ENCODE peak calls at places on chromosome 14, in six cellular contexts. E, J, S, M, Q and W are unnamed samples.

GRCh38 chr14:89801128-89801527 is 153.4 kb downstream of the EFCAB11 start:
- DNase-seq in E (no peak), J (peak; percentile 47), S (no peak), M (no peak), Q (no peak), W (no peak)

GRCh38 chr14:106619618-106620017 is 1093.2 kb downstream of the TMEM121 start:
- DNase-seq in E (no peak), J (no peak), S (no peak), M (no peak), Q (no peak), W (no peak)

GRCh38 chr14:101707285-101707842 is 54.1 kb upstream of the PPP2R5C start:
- DNase-seq in E (no peak), J (peak; percentile 89), S (peak; percentile 77), M (peak; percentile 52), Q (peak; percentile 49), W (no peak)

GRCh38 chr14:28831126-28831525 is 64.5 kb downstream of the FOXG1 start:
- DNase-seq in E (no peak), J (no peak), S (no peak), M (peak; percentile 34), Q (no peak), W (no peak)

GRCh38 chr14:101460521-101460920 is 100.8 kb upstream of the DIO3 start:
- DNase-seq in E (no peak), J (no peak), S (no peak), M (no peak), Q (no peak), W (no peak)

GRCh38 chr14:72753879-72754400 is 140.0 kb downstream of the DPF3 start:
- DNase-seq in E (no peak), J (no peak), S (no peak), M (no peak), Q (no peak), W (no peak)

GRCh38 chr14:101369916-101370592 is 191.2 kb upstream of the DIO3 start:
- DNase-seq in E (no peak), J (no peak), S (no peak), M (no peak), Q (no peak), W (no peak)

GRCh38 chr14:52961060-52961639 is 10.3 kb upstream of the FERMT2 start:
- DNase-seq in E (no peak), J (peak; percentile 88), S (no peak), M (no peak), Q (peak; percentile 37), W (peak; percentile 49)

GRCh38 chr14:65151329-65152010 is 49.2 kb upstream of the MAX start:
- DNase-seq in E (no peak), J (no peak), S (no peak), M (no peak), Q (no peak), W (no peak)

GRCh38 chr14:22526210-22526609 is 62.8 kb downstream of the DAD1 start:
- DNase-seq in E (no peak), J (no peak), S (no peak), M (no peak), Q (no peak), W (no peak)
- H3K27ac ChIP-seq in E (no peak overlapping the region), J (no peak overlapping the region), S (no peak overlapping the region), M (no peak overlapping the region), Q (peak overlapping the region; percentile 33), W (no peak overlapping the region)

GRCh38 chr14:100065161-100065871 is at the start of gene EVL:
- DNase-seq in E (no peak), J (no peak), S (no peak), M (no peak), Q (peak; percentile 48), W (no peak)

GRCh38 chr14:100059433-100059781 is 5.8 kb upstream of the EVL start:
- DNase-seq in E (no peak), J (peak; percentile 94), S (no peak), M (no peak), Q (no peak), W (no peak)

GRCh38 chr14:100063314-100063941 is 1.8 kb upstream of the EVL start:
- DNase-seq in E (no peak), J (no peak), S (no peak), M (no peak), Q (no peak), W (no peak)

GRCh38 chr14:100060766-100061165 is 4.5 kb upstream of the EVL start:
- DNase-seq in E (no peak), J (no peak), S (no peak), M (no peak), Q (no peak), W (no peak)

DNA sequence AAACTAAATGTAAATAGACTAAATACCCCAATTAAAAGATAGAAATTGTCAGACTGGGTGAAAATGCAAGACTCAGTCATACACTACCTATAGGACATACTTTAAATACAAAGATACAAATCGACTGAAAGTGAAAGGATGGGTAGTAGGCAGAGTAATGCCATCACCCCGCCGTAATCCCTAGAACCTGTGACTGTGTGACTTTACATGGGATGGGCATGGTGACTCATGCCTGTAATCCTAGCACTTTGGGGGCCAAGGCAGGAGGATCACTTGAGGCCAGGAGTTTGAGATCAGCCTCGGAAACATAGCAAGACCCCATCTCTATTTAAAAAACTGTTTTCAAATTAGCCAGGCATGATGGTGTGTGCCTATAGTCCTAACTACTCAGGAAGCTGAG is 2.6 kb upstream of the EVL start:
- DNase-seq in E (no peak), J (no peak), S (no peak), M (no peak), Q (no peak), W (no peak)
- H3K27ac ChIP-seq in E (no peak overlapping the region), J (no peak overlapping the region), S (no peak overlapping the region), M (no peak overlapping the region), Q (no peak overlapping the region), W (no peak overlapping the region)

DNA sequence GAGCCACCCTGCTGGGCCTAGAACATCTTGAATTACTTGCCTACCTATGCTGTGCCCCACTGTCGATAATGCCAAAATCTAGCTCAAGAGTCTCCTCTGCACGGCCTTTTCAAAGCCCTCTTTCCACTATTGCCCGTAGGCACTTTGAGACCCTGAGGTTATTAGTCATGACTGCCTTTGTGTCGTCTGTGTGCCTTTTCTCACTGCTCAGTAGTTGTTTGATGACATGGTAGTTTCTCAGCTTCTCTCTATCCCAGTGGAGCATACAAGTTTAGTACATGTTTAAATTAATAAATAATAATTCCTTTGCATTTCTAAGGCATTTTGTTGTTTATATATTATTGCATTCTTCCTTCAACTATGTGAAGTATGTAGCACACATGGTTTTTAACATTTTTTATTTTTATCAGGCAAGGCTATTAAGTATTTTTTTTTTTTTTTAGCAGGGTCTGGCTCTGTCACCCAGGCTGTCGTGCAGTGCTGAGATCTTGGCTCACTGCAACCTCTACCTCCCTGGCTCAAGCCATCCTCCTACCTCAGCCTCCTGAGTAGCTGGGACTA is 458.1 kb downstream of the PCNX1 start:
- DNase-seq in E (no peak), J (no peak), S (no peak), M (no peak), Q (no peak), W (no peak)
- H3K27ac ChIP-seq in E (peak overlapping the region; percentile 38), J (no peak overlapping the region), S (no peak overlapping the region), M (no peak overlapping the region), Q (no peak overlapping the region), W (peak overlapping the region; percentile 65)

DNA sequence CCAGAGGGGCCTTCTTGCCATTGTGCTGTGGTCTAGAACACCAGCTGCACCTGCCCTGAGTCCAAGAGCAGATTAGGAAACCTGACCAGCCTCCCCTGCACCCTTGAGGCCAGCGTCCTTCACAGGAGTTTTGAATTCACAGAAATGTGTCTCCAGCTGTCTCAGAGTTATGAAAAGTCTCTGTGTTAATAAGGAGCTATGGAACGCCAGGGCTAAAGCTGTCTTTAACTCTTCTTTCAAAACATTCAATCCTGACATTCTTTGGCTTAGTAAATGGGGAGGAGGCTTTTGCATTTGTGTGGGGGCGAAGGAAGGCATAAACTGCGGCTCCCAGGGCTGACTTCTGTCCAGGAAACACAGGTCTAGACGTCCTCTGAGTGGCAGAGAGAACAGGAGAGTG is 102.3 kb downstream of the ARF6 start:
- DNase-seq in E (no peak), J (no peak), S (no peak), M (no peak), Q (no peak), W (no peak)
- H3K27ac ChIP-seq in E (no peak overlapping the region), J (no peak overlapping the region), S (no peak overlapping the region), M (no peak overlapping the region), Q (no peak overlapping the region), W (no peak overlapping the region)

GRCh38 chr14:20799955-20800544 is 2.6 kb downstream of the RNASE1 start:
- DNase-seq in E (no peak), J (peak; percentile 5), S (no peak), M (peak; percentile 45), Q (no peak), W (peak; percentile 56)
- H3K27ac ChIP-seq in E (peak overlapping the region; percentile 31), J (no peak overlapping the region), S (no peak overlapping the region), M (peak overlapping the region; percentile 97), Q (peak overlapping the region; percentile 73), W (no peak overlapping the region)

GRCh38 chr14:36773558-36773957 is 111.9 kb downstream of the PAX9 start:
- DNase-seq in E (no peak), J (peak; percentile 66), S (no peak), M (no peak), Q (no peak), W (no peak)
- H3K27ac ChIP-seq in E (no peak overlapping the region), J (no peak overlapping the region), S (no peak overlapping the region), M (no peak overlapping the region), Q (no peak overlapping the region), W (no peak overlapping the region)

GRCh38 chr14:68509188-68509953 is 283.5 kb downstream of the ZFP36L1 start:
- DNase-seq in E (no peak), J (no peak), S (no peak), M (no peak), Q (no peak), W (no peak)

GRCh38 chr14:68511727-68512047 is 281.2 kb downstream of the ZFP36L1 start:
- DNase-seq in E (no peak), J (no peak), S (no peak), M (no peak), Q (no peak), W (no peak)

GRCh38 chr14:68512088-68512487 is 280.8 kb downstream of the ZFP36L1 start:
- DNase-seq in E (no peak), J (no peak), S (no peak), M (no peak), Q (no peak), W (no peak)

GRCh38 chr14:68510201-68510600 is 282.7 kb downstream of the ZFP36L1 start:
- DNase-seq in E (peak; percentile 73), J (no peak), S (no peak), M (no peak), Q (no peak), W (peak; percentile 80)

DNA sequence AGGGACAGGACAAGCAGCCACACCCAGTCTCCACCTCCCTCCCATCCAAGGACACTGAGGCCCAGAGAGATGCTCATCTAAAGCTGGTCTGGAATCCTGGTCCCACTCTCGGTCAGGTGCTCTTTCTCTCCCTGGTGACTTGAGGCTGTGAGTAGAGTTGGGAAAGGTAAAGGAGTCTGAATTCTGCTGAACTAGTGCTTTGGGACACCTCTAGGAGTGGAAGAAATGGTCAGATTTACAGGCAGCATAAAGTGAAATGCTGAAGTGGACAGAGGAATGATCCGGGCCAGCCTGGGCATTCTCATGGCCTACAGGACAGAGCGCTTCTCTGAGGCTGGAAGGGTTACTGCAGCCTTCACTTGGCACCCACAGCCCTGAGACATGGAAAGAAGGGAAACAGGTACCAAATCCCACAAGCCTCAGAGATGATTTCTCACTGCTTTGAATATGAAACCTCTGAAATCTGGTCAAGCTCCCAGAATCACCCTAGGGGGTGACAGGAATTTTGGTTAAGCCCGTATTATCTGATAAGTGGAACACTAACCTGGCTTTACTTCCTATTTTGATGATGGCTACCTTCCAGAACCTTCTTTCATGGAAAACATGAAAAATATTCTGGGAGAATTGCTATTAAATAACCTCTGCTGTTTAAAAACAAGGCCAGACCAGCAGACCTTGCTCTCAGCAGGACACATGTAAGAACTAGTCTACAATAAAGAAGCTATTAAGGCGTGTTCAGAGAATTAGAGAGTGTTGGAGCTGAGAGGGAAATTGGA is 281.7 kb downstream of the ZFP36L1 start:
- DNase-seq in E (no peak), J (no peak), S (no peak), M (no peak), Q (no peak), W (no peak)
- H3K27ac ChIP-seq in E (peak overlapping the region; percentile 65), J (no peak overlapping the region), S (no peak overlapping the region), M (no peak overlapping the region), Q (no peak overlapping the region), W (peak overlapping the region; percentile 58)